ENCODE peak calls at places on chromosomes 16 and 17, in six cellular contexts. C is IMR-90, Y is trophoblast cell, L is mesenchymal stem cell, D is H1, Q is H9. G is an unnamed sample.

GRCh38 chr16:69871708-69872107 is 79.4 kb upstream of the CLEC18A start:
- DNase-seq in C (no peak), Y (no peak), L (no peak), D (no peak), Q (no peak), G (no peak)

GRCh38 chr16:68085259-68086071 is at the start of gene NFATC3:
- DNase-seq in C (peak), Y (peak), L (peak), D (peak), Q (peak), G (no peak)

GRCh38 chr16:55294947-55295346 is 29.1 kb upstream of the IRX6 start:
- DNase-seq in C (no peak), Y (no peak), L (no peak), D (no peak), Q (no peak), G (no peak)

GRCh38 chr17:16516594-16517018 is 24.6 kb upstream of the LRRC75A start:
- DNase-seq in C (peak), Y (peak), L (peak), D (no peak), Q (peak), G (no peak)

GRCh38 chr17:1643293-1643998 is 2.1 kb downstream of the SCARF1 start:
- DNase-seq in C (no peak), Y (peak), L (no peak), D (no peak), Q (peak), G (peak)

GRCh38 chr16:20510323-20510722 is 59.0 kb downstream of the ACSM2A start:
- DNase-seq in C (no peak), Y (no peak), L (no peak), D (no peak), Q (no peak), G (no peak)

GRCh38 chr17:44707755-44708400 is 587 bp upstream of the DBF4B start:
- DNase-seq in C (no peak), Y (no peak), L (no peak), D (no peak), Q (no peak), G (no peak)

GRCh38 chr17:73760186-73760758 is 116.0 kb upstream of the SDK2 start:
- DNase-seq in C (no peak), Y (no peak), L (no peak), D (no peak), Q (peak), G (no peak)

GRCh38 chr17:60601443-60602384 is 1.7 kb downstream of the PPM1D start:
- DNase-seq in C (peak), Y (no peak), L (peak), D (no peak), Q (peak), G (peak)

GRCh38 chr17:10727192-10727591 is 2.6 kb downstream of the TMEM220 start:
- DNase-seq in C (no peak), Y (no peak), L (no peak), D (no peak), Q (no peak), G (no peak)

GRCh38 chr17:28204751-28205150 is 114.2 kb upstream of the TMEM97 start:
- DNase-seq in C (peak), Y (peak), L (no peak), D (no peak), Q (no peak), G (no peak)

GRCh38 chr16:7339700-7340099 is 7.1 kb downstream of the RBFOX1 start:
- DNase-seq in C (no peak), Y (no peak), L (no peak), D (no peak), Q (no peak), G (no peak)

GRCh38 chr17:19249681-19250080 is 12.5 kb downstream of the EPN2 start:
- DNase-seq in C (no peak), Y (no peak), L (peak), D (no peak), Q (no peak), G (no peak)

GRCh38 chr16:3363793-3364192 is 8.1 kb downstream of the OR2C1 start:
- DNase-seq in C (no peak), Y (no peak), L (no peak), D (no peak), Q (no peak), G (no peak)
- H4K91ac ChIP-seq in C (no peak), Y (no peak), L (no peak), D (no peak), Q (no peak), G (no peak)

DNA sequence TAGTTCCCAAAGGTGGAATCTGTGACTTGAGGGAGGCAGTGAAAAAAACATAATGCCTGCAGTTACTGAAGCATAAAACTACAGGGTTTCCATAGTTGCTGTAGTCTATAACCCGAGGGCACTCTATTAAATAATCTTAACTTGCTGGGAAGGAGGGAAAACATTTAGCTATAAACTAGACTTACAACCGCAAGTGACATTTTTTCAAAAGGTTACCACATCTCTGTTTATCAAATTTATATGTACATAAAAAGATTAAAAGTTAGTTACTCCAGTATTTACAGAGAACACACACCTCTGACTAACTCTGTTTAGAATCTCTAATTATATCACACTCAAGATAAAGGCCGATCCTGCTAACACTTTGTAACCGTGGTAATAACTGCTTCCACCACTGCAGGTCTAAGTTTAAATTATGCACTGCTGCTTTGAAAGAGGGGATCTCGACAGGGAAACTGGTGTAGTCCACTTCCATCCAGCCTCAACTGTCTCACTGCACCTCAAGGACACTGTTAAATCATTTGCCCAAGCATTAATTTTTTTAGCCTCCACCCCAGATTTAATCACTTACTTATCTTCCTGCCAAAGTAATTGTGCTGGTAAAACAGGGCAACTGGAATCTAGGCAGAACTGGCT is 14.6 kb downstream of the KCNJ16 start:
- DNase-seq in C (no peak), Y (peak), L (no peak), D (no peak), Q (no peak), G (no peak)
- H3K18ac ChIP-seq in C (peak), Y (no peak), L (no peak), D (no peak), Q (no peak), G (no peak)

DNA sequence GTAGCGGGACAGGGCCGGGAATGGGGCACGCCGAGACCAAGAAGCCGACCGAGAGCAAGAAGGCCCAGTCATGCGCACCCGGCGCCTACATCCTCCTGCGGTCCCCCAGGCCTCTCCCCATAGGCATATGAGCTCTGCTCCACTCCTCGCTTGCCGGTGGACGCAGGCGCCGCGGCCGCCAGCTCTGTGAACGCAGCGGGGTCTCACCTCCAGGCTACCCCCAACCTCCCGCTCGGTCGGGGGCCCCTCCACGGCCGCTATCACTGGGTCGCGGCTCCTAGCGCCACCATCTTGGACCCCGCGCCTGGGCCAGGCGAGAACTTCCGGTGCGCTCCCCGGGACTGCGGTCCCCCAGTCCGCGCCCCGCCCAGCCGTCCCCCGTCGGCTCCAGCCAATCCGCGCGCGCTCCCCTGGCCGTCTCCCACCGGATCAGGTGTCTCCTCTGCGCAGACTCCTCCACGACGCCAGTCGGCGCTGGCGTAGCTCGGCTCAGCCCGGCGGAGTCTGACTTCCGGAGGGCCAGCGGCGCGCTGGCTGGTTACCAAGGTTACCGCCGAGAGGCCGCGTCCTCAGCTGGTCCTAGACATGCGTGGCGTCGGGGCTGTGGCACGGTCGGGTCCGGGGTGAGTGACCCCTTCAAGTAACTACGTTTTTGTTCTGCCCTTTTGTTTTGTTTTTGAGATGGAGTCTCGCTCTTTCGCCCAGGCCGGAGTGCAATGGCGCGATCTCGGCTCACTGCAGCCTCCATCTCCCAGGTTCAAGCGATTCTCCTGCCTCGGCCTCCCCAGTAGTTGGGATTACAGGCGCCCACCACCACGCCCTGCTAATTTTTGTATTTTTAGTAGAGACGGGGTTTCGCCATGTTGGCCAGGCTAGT is at the start of gene ZNF594:
- DNase-seq in C (peak), Y (peak), L (peak), D (peak), Q (peak), G (peak)
- H4K8ac ChIP-seq in C (peak), Y (peak), L (peak), D (peak), Q (no peak), G (peak)

GRCh38 chr16:1808691-1809090 is 15.2 kb upstream of the IGFALS start:
- DNase-seq in C (no peak), Y (no peak), L (no peak), D (no peak), Q (no peak), G (no peak)
- H4K91ac ChIP-seq in C (no peak), Y (no peak), L (peak), D (no peak), Q (no peak), G (no peak)

GRCh38 chr17:42677921-42678781 is 1.4 kb upstream of the PLEKHH3 start:
- DNase-seq in C (peak), Y (peak), L (peak), D (no peak), Q (peak), G (peak)
- H3K18ac ChIP-seq in C (peak), Y (peak), L (peak), D (peak), Q (peak), G (peak)

GRCh38 chr16:57791156-57791902 is 11.0 kb downstream of the KIFC3 start:
- DNase-seq in C (no peak), Y (no peak), L (no peak), D (no peak), Q (no peak), G (no peak)

GRCh38 chr16:57795431-57795878 is 6.8 kb downstream of the KIFC3 start:
- DNase-seq in C (peak), Y (peak), L (peak), D (no peak), Q (peak), G (no peak)

GRCh38 chr16:57788951-57789350 is 13.3 kb downstream of the KIFC3 start:
- DNase-seq in C (no peak), Y (no peak), L (no peak), D (no peak), Q (no peak), G (no peak)

GRCh38 chr16:57794849-57795430 is 7.4 kb downstream of the KIFC3 start:
- DNase-seq in C (no peak), Y (no peak), L (no peak), D (no peak), Q (no peak), G (no peak)

DNA sequence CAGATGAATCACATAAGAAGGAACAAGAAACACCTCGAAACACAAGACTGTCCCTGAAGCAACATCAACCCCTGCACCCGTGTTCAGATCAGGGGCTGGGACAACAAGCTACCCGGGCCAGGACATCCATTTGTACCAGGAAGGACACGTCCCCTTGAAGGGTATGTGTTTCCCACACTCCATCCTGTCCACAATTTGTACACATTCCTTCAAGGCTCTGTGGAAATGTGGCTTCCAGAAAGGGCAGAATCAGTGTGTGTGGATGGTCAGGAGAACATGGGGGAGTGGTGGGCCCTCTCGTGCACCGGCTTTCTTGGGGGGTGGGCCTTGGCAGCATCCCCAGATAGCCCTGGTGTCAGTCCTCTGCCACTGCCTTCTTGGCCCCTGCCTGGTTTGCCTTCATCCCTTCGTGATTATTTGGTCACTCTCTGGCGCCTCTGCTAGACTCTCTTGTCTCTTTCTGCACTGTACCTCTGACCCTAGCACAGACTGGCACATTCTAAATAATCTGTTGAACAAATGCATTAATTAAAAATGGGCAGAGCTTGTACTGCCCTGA is 10.3 kb downstream of the KIFC3 start:
- DNase-seq in C (no peak), Y (no peak), L (no peak), D (no peak), Q (no peak), G (no peak)
- H4K8ac ChIP-seq in C (no peak), Y (no peak), L (no peak), D (no peak), Q (no peak), G (no peak)

GRCh38 chr16:1961651-1962067 is 2.3 kb downstream of the NDUFB10 start:
- DNase-seq in C (no peak), Y (no peak), L (no peak), D (no peak), Q (no peak), G (no peak)

GRCh38 chr16:1964506-1965471 is at the start of gene RPS2:
- DNase-seq in C (peak), Y (peak), L (peak), D (peak), Q (peak), G (peak)

GRCh38 chr16:1966460-1966859 is at the start of gene RNF151:
- DNase-seq in C (no peak), Y (no peak), L (no peak), D (no peak), Q (no peak), G (no peak)

GRCh38 chr16:1965610-1966009 is 984 bp upstream of the RPS2 start:
- DNase-seq in C (no peak), Y (no peak), L (no peak), D (no peak), Q (no peak), G (no peak)

DNA sequence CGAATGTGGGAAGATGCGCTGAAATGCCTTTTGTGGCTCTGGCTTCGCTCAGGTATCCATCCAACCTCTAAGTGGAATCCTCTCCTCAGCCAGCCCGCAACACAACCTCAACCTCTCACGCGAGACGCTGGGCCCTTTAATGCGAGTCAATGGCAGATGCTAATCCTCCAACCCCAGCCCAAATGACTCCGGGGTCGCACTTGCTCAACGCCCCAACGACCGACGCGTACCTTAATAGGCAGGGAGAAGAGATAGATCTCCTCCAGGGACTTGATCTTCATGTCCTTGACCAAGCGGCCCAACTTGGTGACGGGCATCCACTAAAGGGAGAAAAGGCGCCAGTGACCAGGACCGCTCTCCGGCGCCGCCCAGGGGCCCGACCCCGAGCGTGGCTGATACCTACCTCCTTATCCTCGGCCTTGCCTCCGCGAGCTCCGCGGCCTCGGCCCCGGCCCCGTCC is 550 bp downstream of the RPS2 start:
- DNase-seq in C (no peak), Y (no peak), L (peak), D (no peak), Q (no peak), G (no peak)
- H4K91ac ChIP-seq in C (peak), Y (peak), L (no peak), D (no peak), Q (no peak), G (no peak)

DNA sequence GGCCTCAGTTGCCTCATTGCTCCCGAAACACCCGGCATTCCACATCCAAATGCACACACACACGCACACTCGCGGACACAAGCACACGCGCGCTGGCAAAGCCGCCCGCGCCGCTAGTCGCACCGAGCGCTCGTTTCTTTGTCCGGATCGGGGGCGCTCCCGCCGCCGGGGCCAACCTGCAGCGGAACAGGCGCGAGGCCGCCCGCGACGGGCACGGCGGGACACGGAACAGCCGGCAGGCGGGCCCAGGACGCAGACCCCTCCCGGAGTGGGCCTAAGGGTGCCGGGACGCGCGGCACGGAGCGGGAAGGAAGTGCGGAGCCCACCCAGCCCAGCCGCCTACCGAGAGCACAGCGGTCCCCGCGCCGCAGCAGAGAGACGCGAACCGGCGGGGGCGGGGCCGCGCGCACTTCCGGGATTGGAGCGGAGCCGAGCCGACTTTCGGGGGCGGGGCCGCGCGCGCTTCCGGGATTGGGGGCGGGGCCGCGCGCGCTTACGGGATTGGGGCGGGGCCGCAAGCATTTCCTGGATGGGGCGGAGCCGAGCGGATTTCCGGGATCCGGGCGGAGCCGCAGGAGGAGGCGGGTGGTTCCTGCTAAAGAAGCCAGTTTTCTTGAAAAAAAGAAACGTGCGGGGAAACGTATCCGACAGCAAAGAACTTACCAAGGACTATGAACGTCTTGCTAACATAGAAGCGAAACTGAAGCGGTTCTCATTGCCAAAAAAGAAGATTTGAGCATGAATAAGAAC is at the start of gene CYBC1:
- DNase-seq in C (peak), Y (peak), L (peak), D (no peak), Q (peak), G (peak)
- H3K18ac ChIP-seq in C (peak), Y (peak), L (peak), D (peak), Q (peak), G (peak)

GRCh38 chr17:68777243-68777855 is 176.2 kb upstream of the FAM20A start:
- DNase-seq in C (peak), Y (peak), L (peak), D (no peak), Q (peak), G (peak)
- H4K8ac ChIP-seq in C (no peak), Y (no peak), L (no peak), D (no peak), Q (no peak), G (no peak)